ENCODE peak calls at places on chromosomes 6 and 20, in six cellular contexts. L is psoas muscle, F is T follicular helper cell, Q is NCI-H1105 treated with DMSO at 0.1 percent for 48 hours, D is sigmoid colon, O is kidney glomerular epithelial cell. P is an unnamed sample.
A peak's percentile ranks its signal among the peaks of the same experiment; 100 is the strongest.

GRCh38 chr20:64161595-64162238 is 2.5 kb upstream of the MYT1 start:
- DNase-seq in L (peak; percentile 38), F (no peak), Q (no peak), D (no peak), O (peak; percentile 25), P (peak; percentile 80)

GRCh38 chr6:42522021-42522420 is 41.8 kb upstream of the UBR2 start:
- DNase-seq in L (no peak), F (no peak), Q (no peak), D (no peak), O (no peak), P (no peak)

GRCh38 chr20:59832406-59833156 is 100.9 kb downstream of the SYCP2 start:
- DNase-seq in L (no peak), F (no peak), Q (no peak), D (peak; percentile 44), O (no peak), P (no peak)

GRCh38 chr20:50380697-50381040 is 129.5 kb upstream of the PTPN1 start:
- DNase-seq in L (no peak), F (no peak), Q (no peak), D (no peak), O (peak; percentile 22), P (peak; percentile 78)

GRCh38 chr6:43275782-43276179 is 22.3 kb upstream of the SLC22A7 start:
- DNase-seq in L (no peak), F (no peak), Q (no peak), D (no peak), O (no peak), P (no peak)

GRCh38 chr6:11732036-11732545 is 46.5 kb downstream of the ADTRP start:
- DNase-seq in L (peak; percentile 75), F (no peak), Q (no peak), D (peak; percentile 84), O (no peak), P (no peak)

GRCh38 chr6:151723152-151723551 is 84.3 kb upstream of the ESR1 start:
- DNase-seq in L (no peak), F (no peak), Q (no peak), D (no peak), O (no peak), P (no peak)

GRCh38 chr20:18144541-18145099 is 7.0 kb downstream of the KAT14 start:
- DNase-seq in L (no peak), F (no peak), Q (no peak), D (no peak), O (no peak), P (no peak)

GRCh38 chr6:30325873-30326445 is 768 bp upstream of the TRIM39 start:
- DNase-seq in L (peak; percentile 40), F (peak; percentile 38), Q (peak; percentile 73), D (no peak), O (peak; percentile 49), P (no peak)

GRCh38 chr20:25508083-25508770 is 77.1 kb downstream of the NINL start:
- DNase-seq in L (no peak), F (no peak), Q (peak; percentile 21), D (no peak), O (peak; percentile 93), P (no peak)

GRCh38 chr6:140817176-140817575 is 1315.5 kb upstream of the GJE1 start:
- DNase-seq in L (no peak), F (no peak), Q (no peak), D (no peak), O (no peak), P (no peak)

GRCh38 chr6:27871919-27872633 is 40.1 kb downstream of the OR2B2 start:
- DNase-seq in L (peak; percentile 34), F (peak; percentile 78), Q (peak; percentile 88), D (peak; percentile 80), O (peak; percentile 77), P (peak; percentile 76)

GRCh38 chr6:73879466-73879865 is 183.5 kb downstream of the CD109 start:
- DNase-seq in L (no peak), F (no peak), Q (no peak), D (no peak), O (no peak), P (no peak)

GRCh38 chr6:105280033-105280432 is 100.2 kb upstream of the POPDC3 start:
- DNase-seq in L (peak; percentile 41), F (no peak), Q (no peak), D (no peak), O (no peak), P (no peak)

GRCh38 chr6:11494786-11495564 is 42.6 kb upstream of the TMEM170B start:
- DNase-seq in L (no peak), F (no peak), Q (no peak), D (no peak), O (no peak), P (no peak)

GRCh38 chr6:129390900-129391299 is 319.1 kb downstream of the ARHGAP18 start:
- DNase-seq in L (no peak), F (no peak), Q (no peak), D (no peak), O (no peak), P (no peak)

GRCh38 chr20:44470327-44470726 is 5.3 kb upstream of the TTPAL start:
- DNase-seq in L (no peak), F (no peak), Q (no peak), D (no peak), O (no peak), P (no peak)

GRCh38 chr6:13362432-13362831 is 34.1 kb upstream of the TBC1D7 start:
- DNase-seq in L (no peak), F (no peak), Q (no peak), D (no peak), O (peak; percentile 92), P (no peak)

GRCh38 chr20:7926767-7927166 is 13.5 kb downstream of the HAO1 start:
- DNase-seq in L (no peak), F (no peak), Q (peak; percentile 30), D (no peak), O (peak; percentile 17), P (no peak)

GRCh38 chr6:49462599-49462926 is 490 bp downstream of the MMUT start:
- DNase-seq in L (no peak), F (no peak), Q (no peak), D (no peak), O (no peak), P (no peak)

GRCh38 chr6:9657994-9658393 is 756.9 kb downstream of the TFAP2A start:
- DNase-seq in L (no peak), F (no peak), Q (no peak), D (no peak), O (peak; percentile 4), P (peak; percentile 63)

GRCh38 chr20:25389381-25389857 is 1.2 kb downstream of the ABHD12 start:
- DNase-seq in L (no peak), F (no peak), Q (peak; percentile 48), D (no peak), O (peak; percentile 16), P (no peak)

GRCh38 chr6:113073611-113074191 is 726.6 kb downstream of the RFPL4B start:
- DNase-seq in L (no peak), F (no peak), Q (no peak), D (no peak), O (peak; percentile 56), P (no peak)

GRCh38 chr6:139308284-139308916 is 16.6 kb upstream of the TXLNB start:
- DNase-seq in L (no peak), F (no peak), Q (no peak), D (no peak), O (no peak), P (no peak)

GRCh38 chr20:35952480-35953410 is 1.6 kb downstream of the SCAND1 start:
- DNase-seq in L (no peak), F (no peak), Q (peak; percentile 2), D (no peak), O (peak; percentile 26), P (no peak)

GRCh38 chr6:84356907-84357306 is 129.5 kb upstream of the CEP162 start:
- DNase-seq in L (no peak), F (no peak), Q (no peak), D (no peak), O (no peak), P (no peak)

GRCh38 chr6:157550114-157550989 is 169.4 kb downstream of the ZDHHC14 start:
- DNase-seq in L (no peak), F (no peak), Q (no peak), D (no peak), O (no peak), P (no peak)